ENCODE peak calls at places on chromosomes 1 and 21, in four cellular contexts. N is Peyer's patch, T is Caco-2, Q is esophagus squamous epithelium. G is an unnamed sample. For H3K4me1 and H3K36me3, the result is how much of the 10 kb centered on the place peaks cover.

GRCh38 chr21:35737899-35738341 is 322.4 kb downstream of the SETD4 start:
- DNase-seq in N (no peak), T (no peak), Q (no peak), G (no peak)

GRCh38 chr1:55727010-55727409 is 511.8 kb upstream of the USP24 start:
- DNase-seq in N (no peak), T (no peak), Q (no peak), G (no peak)

GRCh38 chr1:228334954-228335353 is 71.7 kb downstream of the TRIM11 start:
- DNase-seq in N (no peak), T (peak), Q (no peak), G (no peak)

GRCh38 chr1:116556289-116557006 is 14.4 kb downstream of the CD58 start:
- DNase-seq in N (peak), T (no peak), Q (no peak), G (peak)

GRCh38 chr1:54615531-54616245 is 7.6 kb downstream of the FAM151A start:
- DNase-seq in N (no peak), T (no peak), Q (no peak), G (no peak)

GRCh38 chr1:78726686-78727085 is 77.1 kb downstream of the IFI44 start:
- DNase-seq in N (no peak), T (no peak), Q (no peak), G (no peak)

GRCh38 chr1:24828183-24828886 is 83.1 kb downstream of the CLIC4 start:
- DNase-seq in N (no peak), T (no peak), Q (no peak), G (no peak)

GRCh38 chr1:31712625-31713024 is 8.8 kb upstream of the COL16A1 start:
- DNase-seq in N (no peak), T (no peak), Q (no peak), G (no peak)

GRCh38 chr1:30929135-30929889 is 20.8 kb upstream of the SDC3 start:
- DNase-seq in N (peak), T (no peak), Q (no peak), G (no peak)

DNA sequence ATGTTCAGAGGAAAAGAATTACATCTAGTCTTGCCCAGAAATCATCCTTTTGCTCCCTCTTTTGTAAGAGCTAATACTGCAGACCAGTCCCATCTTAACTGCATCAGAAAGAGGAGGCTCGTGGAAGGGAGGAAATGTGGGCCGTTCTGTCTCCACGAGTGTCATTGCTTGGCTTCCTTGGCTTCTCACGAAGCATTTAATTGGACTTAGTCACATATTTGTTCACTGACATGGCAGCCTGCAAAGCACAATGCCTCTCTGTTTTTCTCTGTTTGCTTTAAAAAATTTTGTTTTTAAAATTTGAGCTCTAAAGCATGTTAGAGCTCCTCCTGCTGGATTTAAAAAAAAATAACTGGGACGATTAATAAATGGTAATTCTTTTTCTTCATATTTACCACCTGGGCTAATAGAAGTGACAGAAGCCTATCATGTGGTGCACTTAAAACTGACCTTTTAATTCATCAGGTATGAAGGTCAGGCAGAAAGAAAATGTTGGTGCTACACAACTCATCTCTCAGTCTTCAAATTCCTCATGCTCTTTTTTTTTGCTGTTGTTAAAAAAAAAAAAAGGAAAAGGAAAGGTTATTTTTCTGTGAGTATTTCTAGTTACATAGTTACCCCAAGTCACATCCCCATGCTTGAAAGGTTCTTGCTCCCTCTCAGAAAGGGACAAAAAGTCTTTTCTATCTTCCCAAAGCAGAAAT is 21.0 kb upstream of the C1orf105 start:
- DNase-seq in N (no peak), T (peak), Q (no peak), G (peak)
- H3K4me1 ChIP-seq in N (under half), T (under half), Q (under half), G (under half)

GRCh38 chr21:20167059-20167458 is 831.1 kb upstream of the NCAM2 start:
- DNase-seq in N (no peak), T (no peak), Q (no peak), G (no peak)
- H3K4me3 ChIP-seq in N (no peak), T (no peak), Q (no peak), G (no peak)

GRCh38 chr21:40029888-40030287 is 162.7 kb downstream of the PCP4 start:
- DNase-seq in N (no peak), T (no peak), Q (no peak), G (no peak)
- H3K36me3 ChIP-seq in N (under half), T (under half), Q (under half), G (under half)

GRCh38 chr1:61223140-61223539 is 140.8 kb downstream of the NFIA start:
- DNase-seq in N (no peak), T (no peak), Q (no peak), G (no peak)

GRCh38 chr1:61226791-61227567 is 144.6 kb downstream of the NFIA start:
- DNase-seq in N (no peak), T (no peak), Q (no peak), G (no peak)

GRCh38 chr1:61227857-61228557 is 145.6 kb downstream of the NFIA start:
- DNase-seq in N (no peak), T (no peak), Q (no peak), G (no peak)

GRCh38 chr1:61224609-61225008 is 142.2 kb downstream of the NFIA start:
- DNase-seq in N (no peak), T (no peak), Q (no peak), G (no peak)

DNA sequence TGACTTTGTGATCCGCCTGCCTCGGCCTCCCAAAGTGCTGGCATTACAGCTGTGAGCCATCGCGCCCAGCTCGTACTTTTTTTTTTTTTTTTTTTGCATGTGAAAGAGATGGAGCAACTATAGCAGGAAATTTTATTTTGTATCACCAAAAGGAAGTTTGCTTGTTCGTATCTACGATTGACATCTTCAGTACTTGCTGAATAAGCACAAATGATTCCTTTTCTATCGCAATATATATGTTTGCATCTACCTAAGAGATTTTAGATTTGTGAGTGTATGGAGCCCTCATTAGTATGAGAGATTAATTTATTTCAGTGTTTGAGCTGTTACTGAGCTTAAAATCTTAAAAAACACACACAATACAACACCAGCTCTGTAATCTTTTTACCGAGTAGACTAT is 143.1 kb downstream of the NFIA start:
- DNase-seq in N (no peak), T (no peak), Q (no peak), G (no peak)
- H3K4me1 ChIP-seq in N (under half), T (under half), Q (half or more), G (under half)

G was measured in CD4-positive, alpha-beta memory T cell.